ENCODE peak calls at places on chromosomes 4 and X, in ten cellular contexts. One of them, this sample, is unnamed.
A peak's percentile ranks its signal among the peaks of the same experiment; 100 is the strongest.

GRCh38 chr4:170102426-170102825 is 12.7 kb upstream of the AADAT start:
- DNase-seq in fibroblast of mammary gland: no peak
- DNase-seq in mesothelial cell of epicardium: no peak
- DNase-seq in HFFc6: no peak
- DNase-seq in heart left ventricle: no peak
- DNase-seq in tibial nerve: no peak
- DNase-seq in GM06990: no peak
- DNase-seq in neural crest cell: no peak
- DNase-seq in AG09319: no peak
- DNase-seq in AG04449: no peak
- DNase-seq in this sample: no peak

GRCh38 chr4:63693321-63693720 is 715.9 kb downstream of the TECRL start:
- DNase-seq in fibroblast of mammary gland: no peak
- DNase-seq in mesothelial cell of epicardium: no peak
- DNase-seq in HFFc6: no peak
- DNase-seq in heart left ventricle: no peak
- DNase-seq in tibial nerve: no peak
- DNase-seq in GM06990: no peak
- DNase-seq in neural crest cell: no peak
- DNase-seq in AG09319: no peak
- DNase-seq in AG04449: no peak
- DNase-seq in this sample: no peak

GRCh38 chrX:64580605-64581004 is 185.4 kb upstream of the MTMR8 start:
- DNase-seq in fibroblast of mammary gland: no peak
- DNase-seq in mesothelial cell of epicardium: no peak
- DNase-seq in HFFc6: no peak
- DNase-seq in heart left ventricle: no peak
- DNase-seq in tibial nerve: no peak
- DNase-seq in GM06990: no peak
- DNase-seq in neural crest cell: no peak
- DNase-seq in AG09319: no peak
- DNase-seq in AG04449: no peak
- DNase-seq in this sample: no peak

GRCh38 chr4:27861802-27862201 is 1001.2 kb downstream of the STIM2 start:
- DNase-seq in fibroblast of mammary gland: peak; percentile 28
- DNase-seq in mesothelial cell of epicardium: no peak
- DNase-seq in HFFc6: peak; percentile 66
- DNase-seq in heart left ventricle: no peak
- DNase-seq in tibial nerve: no peak
- DNase-seq in GM06990: no peak
- DNase-seq in neural crest cell: no peak
- DNase-seq in AG09319: no peak
- DNase-seq in AG04449: no peak
- DNase-seq in this sample: no peak

GRCh38 chrX:11105080-11105479 is 6.1 kb upstream of the HCCS start:
- DNase-seq in fibroblast of mammary gland: peak; percentile 67
- DNase-seq in mesothelial cell of epicardium: no peak
- DNase-seq in HFFc6: peak; percentile 26
- DNase-seq in heart left ventricle: no peak
- DNase-seq in tibial nerve: no peak
- DNase-seq in GM06990: no peak
- DNase-seq in neural crest cell: no peak
- DNase-seq in AG09319: no peak
- DNase-seq in AG04449: no peak
- DNase-seq in this sample: no peak

GRCh38 chr4:41505161-41505653 is 32.8 kb upstream of the LIMCH1 start:
- DNase-seq in fibroblast of mammary gland: no peak
- DNase-seq in mesothelial cell of epicardium: no peak
- DNase-seq in HFFc6: peak; percentile 24
- DNase-seq in heart left ventricle: no peak
- DNase-seq in tibial nerve: no peak
- DNase-seq in GM06990: no peak
- DNase-seq in neural crest cell: no peak
- DNase-seq in AG09319: no peak
- DNase-seq in AG04449: no peak
- DNase-seq in this sample: no peak

GRCh38 chr4:37908488-37909343 is 17.8 kb downstream of the TBC1D1 start:
- DNase-seq in fibroblast of mammary gland: peak; percentile 63
- DNase-seq in mesothelial cell of epicardium: no peak
- DNase-seq in HFFc6: peak; percentile 24
- DNase-seq in heart left ventricle: no peak
- DNase-seq in tibial nerve: no peak
- DNase-seq in GM06990: no peak
- DNase-seq in neural crest cell: no peak
- DNase-seq in AG09319: no peak
- DNase-seq in AG04449: peak; percentile 16
- DNase-seq in this sample: no peak

GRCh38 chr4:792729-793108 is 33.2 kb downstream of the CPLX1 start:
- DNase-seq in fibroblast of mammary gland: no peak
- DNase-seq in mesothelial cell of epicardium: no peak
- DNase-seq in HFFc6: no peak
- DNase-seq in heart left ventricle: no peak
- DNase-seq in tibial nerve: no peak
- DNase-seq in GM06990: peak; percentile 70
- DNase-seq in neural crest cell: no peak
- DNase-seq in AG09319: no peak
- DNase-seq in AG04449: no peak
- DNase-seq in this sample: no peak

GRCh38 chr4:2944091-2944482 is 19.1 kb downstream of the NOP14 start:
- DNase-seq in fibroblast of mammary gland: no peak
- DNase-seq in mesothelial cell of epicardium: no peak
- DNase-seq in HFFc6: no peak
- DNase-seq in heart left ventricle: no peak
- DNase-seq in tibial nerve: no peak
- DNase-seq in GM06990: no peak
- DNase-seq in neural crest cell: no peak
- DNase-seq in AG09319: no peak
- DNase-seq in AG04449: no peak
- DNase-seq in this sample: no peak

GRCh38 chrX:142576615-142577014 is 371.5 kb upstream of the MAGEC2 start:
- DNase-seq in fibroblast of mammary gland: no peak
- DNase-seq in mesothelial cell of epicardium: no peak
- DNase-seq in HFFc6: no peak
- DNase-seq in heart left ventricle: no peak
- DNase-seq in tibial nerve: no peak
- DNase-seq in GM06990: no peak
- DNase-seq in neural crest cell: no peak
- DNase-seq in AG09319: no peak
- DNase-seq in AG04449: no peak
- DNase-seq in this sample: no peak

GRCh38 chr4:38856046-38856445 is 571 bp downstream of the TLR6 start:
- DNase-seq in fibroblast of mammary gland: no peak
- DNase-seq in mesothelial cell of epicardium: no peak
- DNase-seq in HFFc6: no peak
- DNase-seq in heart left ventricle: no peak
- DNase-seq in tibial nerve: no peak
- DNase-seq in GM06990: peak; percentile 46
- DNase-seq in neural crest cell: no peak
- DNase-seq in AG09319: no peak
- DNase-seq in AG04449: no peak
- DNase-seq in this sample: no peak

GRCh38 chr4:22434895-22435294 is 81.0 kb downstream of the ADGRA3 start:
- DNase-seq in fibroblast of mammary gland: peak; percentile 62
- DNase-seq in mesothelial cell of epicardium: no peak
- DNase-seq in HFFc6: peak; percentile 28
- DNase-seq in heart left ventricle: peak; percentile 20
- DNase-seq in tibial nerve: no peak
- DNase-seq in GM06990: no peak
- DNase-seq in neural crest cell: peak; percentile 18
- DNase-seq in AG09319: no peak
- DNase-seq in AG04449: no peak
- DNase-seq in this sample: no peak

GRCh38 chr4:53014881-53015280 is 152.8 kb downstream of the RASL11B start:
- DNase-seq in fibroblast of mammary gland: peak; percentile 55
- DNase-seq in mesothelial cell of epicardium: no peak
- DNase-seq in HFFc6: no peak
- DNase-seq in heart left ventricle: no peak
- DNase-seq in tibial nerve: no peak
- DNase-seq in GM06990: no peak
- DNase-seq in neural crest cell: no peak
- DNase-seq in AG09319: no peak
- DNase-seq in AG04449: no peak
- DNase-seq in this sample: no peak

GRCh38 chr4:176849076-176849475 is 56.4 kb upstream of the VEGFC start:
- DNase-seq in fibroblast of mammary gland: peak; percentile 36
- DNase-seq in mesothelial cell of epicardium: no peak
- DNase-seq in HFFc6: peak; percentile 10
- DNase-seq in heart left ventricle: no peak
- DNase-seq in tibial nerve: no peak
- DNase-seq in GM06990: no peak
- DNase-seq in neural crest cell: no peak
- DNase-seq in AG09319: no peak
- DNase-seq in AG04449: no peak
- DNase-seq in this sample: no peak

GRCh38 chr4:69639542-69639941 is at the start of gene UGT2A2:
- DNase-seq in fibroblast of mammary gland: no peak
- DNase-seq in mesothelial cell of epicardium: no peak
- DNase-seq in HFFc6: no peak
- DNase-seq in heart left ventricle: no peak
- DNase-seq in tibial nerve: no peak
- DNase-seq in GM06990: no peak
- DNase-seq in neural crest cell: no peak
- DNase-seq in AG09319: no peak
- DNase-seq in AG04449: no peak
- DNase-seq in this sample: no peak

GRCh38 chr4:130747842-130748241 is 1651.9 kb downstream of the C4orf33 start:
- DNase-seq in fibroblast of mammary gland: peak; percentile 1
- DNase-seq in mesothelial cell of epicardium: no peak
- DNase-seq in HFFc6: no peak
- DNase-seq in heart left ventricle: no peak
- DNase-seq in tibial nerve: no peak
- DNase-seq in GM06990: no peak
- DNase-seq in neural crest cell: no peak
- DNase-seq in AG09319: no peak
- DNase-seq in AG04449: no peak
- DNase-seq in this sample: no peak
- TF ChIP-seq CTCF in fibroblast of mammary gland: peak; percentile 14
- TF ChIP-seq CTCF in mesothelial cell of epicardium: no peak
- TF ChIP-seq CTCF in HFFc6: peak; percentile 69
- TF ChIP-seq CTCF in heart left ventricle: no peak
- TF ChIP-seq CTCF in tibial nerve: no peak
- TF ChIP-seq CTCF in GM06990: no peak
- TF ChIP-seq CTCF in neural crest cell: peak; percentile 59
- TF ChIP-seq CTCF in AG09319: no peak
- TF ChIP-seq CTCF in AG04449: no peak
- TF ChIP-seq CTCF in this sample: no peak

GRCh38 chrX:29903365-29903764 is 312.0 kb upstream of the MAGEB2 start:
- DNase-seq in fibroblast of mammary gland: peak; percentile 6
- DNase-seq in mesothelial cell of epicardium: no peak
- DNase-seq in HFFc6: no peak
- DNase-seq in heart left ventricle: no peak
- DNase-seq in tibial nerve: no peak
- DNase-seq in GM06990: no peak
- DNase-seq in neural crest cell: no peak
- DNase-seq in AG09319: no peak
- DNase-seq in AG04449: no peak
- DNase-seq in this sample: no peak
- TF ChIP-seq CTCF in fibroblast of mammary gland: peak; percentile 42
- TF ChIP-seq CTCF in mesothelial cell of epicardium: no peak
- TF ChIP-seq CTCF in HFFc6: peak; percentile 73
- TF ChIP-seq CTCF in heart left ventricle: no peak
- TF ChIP-seq CTCF in tibial nerve: no peak
- TF ChIP-seq CTCF in GM06990: peak; percentile 46
- TF ChIP-seq CTCF in neural crest cell: peak; percentile 53
- TF ChIP-seq CTCF in AG09319: peak; percentile 45
- TF ChIP-seq CTCF in AG04449: no peak
- TF ChIP-seq CTCF in this sample: no peak

DNA sequence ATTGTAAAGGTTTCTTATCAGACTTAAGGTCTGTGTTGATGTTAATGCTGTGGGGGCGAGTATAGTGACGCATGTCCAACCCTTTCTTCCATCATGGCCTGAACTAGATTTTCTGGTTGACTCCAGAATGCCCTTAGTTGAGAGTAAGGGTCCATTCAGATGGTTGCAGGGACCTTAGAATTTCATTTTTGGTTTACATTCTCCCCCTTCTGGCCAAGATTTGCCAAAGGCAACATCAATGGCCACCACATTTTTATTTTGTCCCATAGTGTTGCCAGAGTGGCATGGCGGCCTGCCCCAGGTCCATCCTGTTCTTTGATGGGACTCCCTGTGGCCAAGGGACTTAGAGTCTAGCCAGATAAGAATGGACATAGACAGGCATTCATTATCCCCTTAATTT is 368.5 kb downstream of the GPM6A start:
- DNase-seq in fibroblast of mammary gland: no peak
- DNase-seq in mesothelial cell of epicardium: no peak
- DNase-seq in HFFc6: no peak
- DNase-seq in heart left ventricle: no peak
- DNase-seq in tibial nerve: no peak
- DNase-seq in GM06990: no peak
- DNase-seq in neural crest cell: no peak
- DNase-seq in AG09319: no peak
- DNase-seq in AG04449: no peak
- DNase-seq in this sample: no peak
- TF ChIP-seq CTCF in fibroblast of mammary gland: peak; percentile 24
- TF ChIP-seq CTCF in mesothelial cell of epicardium: no peak
- TF ChIP-seq CTCF in HFFc6: peak; percentile 68
- TF ChIP-seq CTCF in heart left ventricle: no peak
- TF ChIP-seq CTCF in tibial nerve: no peak
- TF ChIP-seq CTCF in GM06990: no peak
- TF ChIP-seq CTCF in neural crest cell: no peak
- TF ChIP-seq CTCF in AG09319: no peak
- TF ChIP-seq CTCF in AG04449: no peak
- TF ChIP-seq CTCF in this sample: no peak

GRCh38 chrX:42673411-42673810 is 104.6 kb downstream of the PPP1R2C start:
- DNase-seq in fibroblast of mammary gland: peak; percentile 7
- DNase-seq in mesothelial cell of epicardium: no peak
- DNase-seq in HFFc6: no peak
- DNase-seq in heart left ventricle: no peak
- DNase-seq in tibial nerve: no peak
- DNase-seq in GM06990: no peak
- DNase-seq in neural crest cell: no peak
- DNase-seq in AG09319: no peak
- DNase-seq in AG04449: no peak
- DNase-seq in this sample: no peak

GRCh38 chrX:42684062-42684461 is 93.9 kb downstream of the PPP1R2C start:
- DNase-seq in fibroblast of mammary gland: peak; percentile 6
- DNase-seq in mesothelial cell of epicardium: no peak
- DNase-seq in HFFc6: no peak
- DNase-seq in heart left ventricle: no peak
- DNase-seq in tibial nerve: no peak
- DNase-seq in GM06990: no peak
- DNase-seq in neural crest cell: no peak
- DNase-seq in AG09319: no peak
- DNase-seq in AG04449: no peak
- DNase-seq in this sample: no peak

GRCh38 chrX:42680651-42681050 is 97.3 kb downstream of the PPP1R2C start:
- DNase-seq in fibroblast of mammary gland: peak; percentile 36
- DNase-seq in mesothelial cell of epicardium: no peak
- DNase-seq in HFFc6: no peak
- DNase-seq in heart left ventricle: no peak
- DNase-seq in tibial nerve: peak; percentile 5
- DNase-seq in GM06990: no peak
- DNase-seq in neural crest cell: no peak
- DNase-seq in AG09319: no peak
- DNase-seq in AG04449: no peak
- DNase-seq in this sample: no peak

DNA sequence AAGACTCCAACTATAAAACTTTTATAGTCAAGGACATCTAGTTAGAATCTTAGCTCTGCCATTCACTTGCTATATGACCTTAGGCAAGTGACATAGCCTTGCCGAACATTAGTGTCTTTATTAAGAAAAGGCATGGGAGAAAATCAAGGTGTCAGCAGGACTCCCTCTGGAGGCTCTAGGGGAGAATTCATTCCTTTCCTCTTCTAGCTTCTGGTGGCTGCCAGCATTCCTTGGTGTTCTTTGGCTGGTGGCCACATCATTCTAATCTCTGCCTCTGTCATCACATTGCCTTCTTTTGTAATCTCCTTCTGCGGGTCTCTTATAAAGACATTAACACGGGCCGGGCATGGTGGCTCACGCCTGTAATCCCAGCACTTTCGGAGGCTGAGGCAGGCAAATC is 99.8 kb downstream of the PPP1R2C start:
- DNase-seq in fibroblast of mammary gland: peak; percentile 25
- DNase-seq in mesothelial cell of epicardium: no peak
- DNase-seq in HFFc6: no peak
- DNase-seq in heart left ventricle: no peak
- DNase-seq in tibial nerve: no peak
- DNase-seq in GM06990: no peak
- DNase-seq in neural crest cell: no peak
- DNase-seq in AG09319: no peak
- DNase-seq in AG04449: no peak
- DNase-seq in this sample: no peak
- TF ChIP-seq CTCF in fibroblast of mammary gland: peak; percentile 6
- TF ChIP-seq CTCF in mesothelial cell of epicardium: no peak
- TF ChIP-seq CTCF in HFFc6: no peak
- TF ChIP-seq CTCF in heart left ventricle: no peak
- TF ChIP-seq CTCF in tibial nerve: no peak
- TF ChIP-seq CTCF in GM06990: no peak
- TF ChIP-seq CTCF in neural crest cell: peak; percentile 29
- TF ChIP-seq CTCF in AG09319: no peak
- TF ChIP-seq CTCF in AG04449: no peak
- TF ChIP-seq CTCF in this sample: no peak